ENCODE peak calls at places on chromosomes 4 and X, in eight cellular contexts. L, G, O, K, C, X, A and W are unnamed samples.

GRCh38 chrX:153925387-153925738 is 701 bp downstream of the ARHGAP4 start:
- DNase-seq in L (no peak), G (no peak), O (no peak), K (no peak), C (no peak), X (no peak), A (no peak), W (no peak)

GRCh38 chrX:39550795-39551361 is 546.9 kb downstream of the BCOR start:
- DNase-seq in L (no peak), G (no peak), O (no peak), K (no peak), C (no peak), X (no peak), A (no peak), W (no peak)

GRCh38 chrX:134364711-134365110 is 95.3 kb upstream of the HPRT1 start:
- DNase-seq in L (no peak), G (no peak), O (no peak), K (no peak), C (no peak), X (no peak), A (no peak), W (no peak)

GRCh38 chr4:73499996-73500765 is 18.6 kb downstream of the AFM start:
- DNase-seq in L (no peak), G (no peak), O (no peak), K (no peak), C (peak; percentile 12), X (peak; percentile 2), A (no peak), W (no peak)

GRCh38 chrX:18884916-18885315 is 99.0 kb downstream of the PHKA2 start:
- DNase-seq in L (no peak), G (no peak), O (no peak), K (no peak), C (no peak), X (no peak), A (no peak), W (no peak)

GRCh38 chrX:71128915-71129765 is 10.7 kb downstream of the MED12 start:
- DNase-seq in L (no peak), G (peak; percentile 82), O (peak; percentile 16), K (no peak), C (peak; percentile 85), X (no peak), A (peak; percentile 70), W (peak; percentile 80)

GRCh38 chrX:134482371-134482770 is 22.4 kb downstream of the HPRT1 start:
- DNase-seq in L (no peak), G (no peak), O (no peak), K (no peak), C (no peak), X (no peak), A (no peak), W (no peak)

GRCh38 chrX:38061335-38061734 is 55.0 kb downstream of the SYTL5 start:
- DNase-seq in L (no peak), G (no peak), O (peak; percentile 52), K (peak; percentile 79), C (peak; percentile 48), X (no peak), A (no peak), W (no peak)

GRCh38 chr4:94344457-94344856 is 1.8 kb upstream of the HPGDS start:
- DNase-seq in L (no peak), G (no peak), O (no peak), K (no peak), C (no peak), X (no peak), A (no peak), W (no peak)

GRCh38 chrX:10111364-10112148 is 45.2 kb upstream of the CLCN4 start:
- DNase-seq in L (no peak), G (no peak), O (no peak), K (no peak), C (no peak), X (no peak), A (peak; percentile 64), W (peak; percentile 75)

GRCh38 chr4:12635629-12636028 is 848.5 kb downstream of the RAB28 start:
- DNase-seq in L (no peak), G (no peak), O (no peak), K (no peak), C (no peak), X (no peak), A (no peak), W (no peak)

GRCh38 chr4:112857461-112857860 is 192.0 kb upstream of the ANK2 start:
- DNase-seq in L (peak; percentile 92), G (no peak), O (peak; percentile 93), K (peak; percentile 83), C (peak; percentile 19), X (peak; percentile 46), A (no peak), W (no peak)

GRCh38 chr4:1598206-1598605 is 85.9 kb downstream of the FAM53A start:
- DNase-seq in L (no peak), G (no peak), O (no peak), K (no peak), C (no peak), X (no peak), A (no peak), W (peak; percentile 57)

GRCh38 chrX:84634201-84634782 is 132.0 kb upstream of the HDX start:
- DNase-seq in L (no peak), G (no peak), O (no peak), K (no peak), C (no peak), X (no peak), A (no peak), W (no peak)

GRCh38 chrX:134685662-134686061 is 27.4 kb upstream of the PLAC1 start:
- DNase-seq in L (no peak), G (no peak), O (peak; percentile 43), K (no peak), C (no peak), X (no peak), A (no peak), W (no peak)

GRCh38 chrX:32137525-32137924 is 1065.7 kb upstream of the FTHL17 start:
- DNase-seq in L (no peak), G (no peak), O (no peak), K (peak; percentile 20), C (peak; percentile 16), X (no peak), A (no peak), W (no peak)

GRCh38 chr4:168877779-168878491 is 132.1 kb downstream of the CBR4 start:
- DNase-seq in L (no peak), G (peak; percentile 67), O (no peak), K (no peak), C (no peak), X (no peak), A (no peak), W (no peak)

GRCh38 chr4:165343353-165344191 is 16.1 kb downstream of the MSMO1 start:
- DNase-seq in L (no peak), G (no peak), O (no peak), K (no peak), C (peak; percentile 40), X (no peak), A (no peak), W (no peak)

GRCh38 chrX:49079489-49080428 is at the start of gene WDR45:
- DNase-seq in L (no peak), G (peak; percentile 82), O (peak; percentile 52), K (peak; percentile 70), C (peak; percentile 58), X (no peak), A (peak; percentile 57), W (peak; percentile 88)

GRCh38 chrX:105882581-105883275 is 60.4 kb downstream of the NRK start:
- DNase-seq in L (no peak), G (no peak), O (peak; percentile 32), K (no peak), C (no peak), X (no peak), A (no peak), W (no peak)

GRCh38 chr4:84099591-84099990 is 399.5 kb downstream of the NKX6-1 start:
- DNase-seq in L (no peak), G (no peak), O (peak; percentile 26), K (no peak), C (no peak), X (no peak), A (no peak), W (no peak)

GRCh38 chr4:127140306-127140705 is 492.5 kb upstream of the INTU start:
- DNase-seq in L (no peak), G (no peak), O (peak; percentile 44), K (peak; percentile 34), C (no peak), X (no peak), A (no peak), W (no peak)

GRCh38 chr4:132059227-132059626 is 1089.9 kb upstream of the PCDH10 start:
- DNase-seq in L (peak; percentile 35), G (no peak), O (no peak), K (no peak), C (no peak), X (no peak), A (no peak), W (no peak)

GRCh38 chr4:40804598-40804997 is 54.8 kb downstream of the NSUN7 start:
- DNase-seq in L (no peak), G (no peak), O (no peak), K (no peak), C (no peak), X (no peak), A (no peak), W (no peak)

GRCh38 chr4:15717647-15718416 is 15.0 kb downstream of the BST1 start:
- DNase-seq in L (no peak), G (no peak), O (no peak), K (peak; percentile 30), C (no peak), X (no peak), A (no peak), W (no peak)

GRCh38 chr4:13611283-13611842 is 16.2 kb downstream of the BOD1L1 start:
- DNase-seq in L (no peak), G (no peak), O (peak; percentile 33), K (no peak), C (no peak), X (peak; percentile 45), A (no peak), W (no peak)

GRCh38 chr4:10639100-10639499 is 45.5 kb downstream of the CLNK start:
- DNase-seq in L (no peak), G (no peak), O (no peak), K (no peak), C (no peak), X (no peak), A (no peak), W (no peak)